ENCODE peak calls at places on chromosome 13, in seven cellular contexts. F is H1, D is GM12878, A is NT2/D1, T is SK-N-SH, V is HCT116, Q is HepG2. R is an unnamed sample.

GRCh38 chr13:95160112-95160906 is 140.9 kb downstream of the ABCC4 start:
- DNase-seq in F (no peak), D (no peak), A (no peak), T (no peak), V (no peak), Q (peak), R (no peak)

GRCh38 chr13:43061496-43062280 is 38.3 kb downstream of the DNAJC15 start:
- DNase-seq in F (no peak), D (no peak), A (no peak), T (no peak), V (no peak), Q (no peak), R (no peak)

GRCh38 chr13:32212420-32212819 is 102.7 kb downstream of the ZAR1L start:
- DNase-seq in F (no peak), D (no peak), A (no peak), T (no peak), V (no peak), Q (no peak), R (no peak)

GRCh38 chr13:100658363-100658762 is 16.2 kb downstream of the TMTC4 start:
- DNase-seq in F (no peak), D (no peak), A (no peak), T (no peak), V (no peak), Q (no peak), R (no peak)

GRCh38 chr13:49020940-49021548 is 45.3 kb downstream of the FNDC3A start:
- DNase-seq in F (peak), D (no peak), A (peak), T (no peak), V (no peak), Q (no peak), R (no peak)

GRCh38 chr13:110382229-110382628 is 75.1 kb downstream of the COL4A2 start:
- DNase-seq in F (no peak), D (no peak), A (no peak), T (no peak), V (no peak), Q (no peak), R (no peak)

GRCh38 chr13:76014618-76015315 is 378.6 kb downstream of the LMO7 start:
- DNase-seq in F (no peak), D (no peak), A (no peak), T (no peak), V (no peak), Q (no peak), R (no peak)

GRCh38 chr13:111561091-111561778 is 240.8 kb downstream of the TEX29 start:
- DNase-seq in F (no peak), D (no peak), A (no peak), T (no peak), V (no peak), Q (no peak), R (no peak)

GRCh38 chr13:23007430-23007829 is 173.3 kb upstream of the SGCG start:
- DNase-seq in F (no peak), D (no peak), A (no peak), T (no peak), V (no peak), Q (no peak), R (no peak)

GRCh38 chr13:76762731-76763130 is 123.5 kb downstream of the KCTD12 start:
- DNase-seq in F (no peak), D (no peak), A (no peak), T (no peak), V (no peak), Q (no peak), R (no peak)

GRCh38 chr13:88063741-88064140 is 392.6 kb downstream of the SLITRK5 start:
- DNase-seq in F (no peak), D (no peak), A (no peak), T (no peak), V (no peak), Q (no peak), R (no peak)

GRCh38 chr13:40352807-40353562 is 313.5 kb downstream of the FOXO1 start:
- DNase-seq in F (no peak), D (no peak), A (no peak), T (peak), V (no peak), Q (no peak), R (no peak)

GRCh38 chr13:47463726-47464125 is 537.3 kb downstream of the SUCLA2 start:
- DNase-seq in F (no peak), D (no peak), A (no peak), T (no peak), V (no peak), Q (no peak), R (no peak)

GRCh38 chr13:39226359-39226758 is 188.1 kb downstream of the NHLRC3 start:
- DNase-seq in F (no peak), D (no peak), A (no peak), T (no peak), V (no peak), Q (no peak), R (no peak)

GRCh38 chr13:33519561-33520479 is 234.3 kb upstream of the STARD13 start:
- DNase-seq in F (no peak), D (no peak), A (no peak), T (no peak), V (no peak), Q (no peak), R (no peak)

GRCh38 chr13:28548872-28549271 is 53.9 kb upstream of the FLT1 start:
- DNase-seq in F (no peak), D (no peak), A (no peak), T (no peak), V (no peak), Q (no peak), R (no peak)

GRCh38 chr13:45178349-45179142 is 22.3 kb downstream of the KCTD4 start:
- DNase-seq in F (no peak), D (no peak), A (no peak), T (no peak), V (no peak), Q (peak), R (no peak)

GRCh38 chr13:75452564-75452963 is 29.4 kb downstream of the TBC1D4 start:
- DNase-seq in F (no peak), D (no peak), A (no peak), T (no peak), V (no peak), Q (no peak), R (no peak)

GRCh38 chr13:112885782-112886268 is 83.2 kb upstream of the MCF2L start:
- DNase-seq in F (peak), D (no peak), A (no peak), T (peak), V (peak), Q (peak), R (peak)

GRCh38 chr13:71515639-71516038 is 351.4 kb downstream of the DACH1 start:
- DNase-seq in F (no peak), D (no peak), A (no peak), T (no peak), V (no peak), Q (no peak), R (no peak)

GRCh38 chr13:113453962-113454361 is 674 bp upstream of the ADPRHL1 start:
- DNase-seq in F (no peak), D (no peak), A (no peak), T (peak), V (no peak), Q (no peak), R (no peak)

GRCh38 chr13:87131611-87132010 is 539.6 kb upstream of the SLITRK5 start:
- DNase-seq in F (no peak), D (no peak), A (no peak), T (no peak), V (no peak), Q (no peak), R (no peak)

GRCh38 chr13:83355042-83355441 is 527.2 kb downstream of the SLITRK1 start:
- DNase-seq in F (no peak), D (no peak), A (no peak), T (no peak), V (no peak), Q (no peak), R (no peak)

DNA sequence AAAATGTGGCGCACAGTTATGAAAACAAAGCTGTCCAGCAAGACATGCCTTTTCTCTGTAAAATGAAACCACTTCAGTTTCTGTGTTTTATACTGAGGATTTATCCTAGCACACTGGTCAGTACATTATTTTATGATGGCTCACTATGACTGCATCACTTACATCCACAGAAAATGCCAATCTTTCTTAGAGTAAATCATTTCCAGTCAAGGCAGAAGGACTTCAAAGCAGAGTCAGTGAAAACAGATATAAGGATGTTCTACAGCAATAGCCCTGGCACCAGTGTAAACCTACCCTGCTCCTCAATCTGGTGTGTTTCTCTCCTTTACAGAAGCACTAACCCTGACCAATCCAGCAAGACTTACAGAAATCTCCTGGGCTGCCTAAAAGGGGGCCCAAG is 473.5 kb downstream of the GPC6 start:
- DNase-seq in F (no peak), D (no peak), A (no peak), T (no peak), V (no peak), Q (no peak), R (no peak)
- TF ChIP-seq YY1 in F (no peak), D (no peak), A (no peak), T (no peak), V (no peak), Q (no peak), R (no peak)

GRCh38 chr13:79459906-79460305 is 21.0 kb upstream of the NDFIP2 start:
- DNase-seq in F (no peak), D (no peak), A (no peak), T (no peak), V (no peak), Q (no peak), R (no peak)
- TF ChIP-seq YY1 in F (no peak), D (no peak), A (no peak), T (no peak), V (no peak), Q (no peak), R (no peak)

DNA sequence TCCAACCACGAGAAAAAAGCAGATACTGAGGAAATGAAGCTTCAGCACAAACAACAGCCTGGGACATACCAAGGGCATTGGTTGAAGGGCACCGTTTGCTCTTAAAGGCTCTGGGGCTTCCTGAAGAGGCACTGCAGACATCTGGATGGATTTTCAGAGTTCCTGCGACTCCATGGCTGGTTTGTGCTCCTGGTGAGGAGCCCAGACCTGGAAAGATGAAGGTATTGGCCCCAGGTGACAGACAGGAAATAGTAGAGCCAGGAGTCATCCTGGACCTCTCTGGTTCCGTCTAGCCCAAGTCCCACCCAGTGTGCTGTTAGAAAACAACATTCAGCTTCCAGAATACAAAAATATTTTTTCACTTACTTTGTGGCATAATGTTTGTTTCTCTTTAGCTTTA is 6.3 kb downstream of the IL17D start:
- DNase-seq in F (no peak), D (no peak), A (no peak), T (no peak), V (no peak), Q (no peak), R (no peak)
- TF ChIP-seq YY1 in F (no peak), D (no peak), A (no peak), T (no peak), V (no peak), Q (no peak), R (no peak)

GRCh38 chr13:38223093-38223492 is 126.6 kb upstream of the UFM1 start:
- DNase-seq in F (peak), D (no peak), A (peak), T (no peak), V (no peak), Q (peak), R (peak)
- TF ChIP-seq YY1 in F (no peak), D (no peak), A (no peak), T (no peak), V (no peak), Q (no peak), R (no peak)